ENCODE peak calls at places on chromosomes 13 and 19, in nine cellular contexts. G, M, E, C, K, J, U, F and T are unnamed samples.

GRCh38 chr13:19060311-19061002 is 121.2 kb downstream of the TUBA3C start:
- DNase-seq in C (no peak), M (no peak), F (no peak), G (no peak), U (no peak), K (no peak), E (no peak), J (no peak), T (no peak)

GRCh38 chr13:104614746-104615145 is 1548.5 kb upstream of the SLC10A2 start:
- DNase-seq in C (no peak), U (no peak), G (no peak), E (no peak), F (no peak), K (no peak), M (no peak), J (no peak), T (no peak)

GRCh38 chr19:48152552-48152951 is 17.6 kb downstream of the LIG1 start:
- DNase-seq in M (peak; percentile 84), E (peak; percentile 80), J (peak; percentile 67), C (peak; percentile 54), G (peak; percentile 33), K (peak; percentile 57), F (peak; percentile 70), U (peak; percentile 51), T (peak; percentile 81)

GRCh38 chr13:78604782-78605611 is 1.6 kb upstream of the POU4F1 start:
- DNase-seq in J (no peak), U (no peak), C (no peak), F (no peak), G (no peak), M (no peak), E (no peak), K (peak; percentile 83), T (no peak)

GRCh38 chr13:49904729-49905456 is 31.2 kb downstream of the SPRYD7 start:
- DNase-seq in G (no peak), U (no peak), J (no peak), M (no peak), E (no peak), F (no peak), C (no peak), K (no peak), T (no peak)

GRCh38 chr19:45323671-45324081 is 1.0 kb upstream of the CKM start:
- DNase-seq in J (no peak), K (peak; percentile 57), E (no peak), U (no peak), M (no peak), G (no peak), F (no peak), C (no peak), T (no peak)

GRCh38 chr13:88979465-88980180 is 1308.5 kb downstream of the SLITRK5 start:
- DNase-seq in G (no peak), C (no peak), E (no peak), K (peak; percentile 13), J (peak; percentile 27), U (no peak), F (no peak), M (no peak), T (no peak)

GRCh38 chr13:26074706-26075105 is 22.9 kb upstream of the SHISA2 start:
- DNase-seq in F (peak; percentile 74), J (no peak), E (peak; percentile 8), G (no peak), U (peak; percentile 13), K (peak; percentile 20), M (peak; percentile 51), C (no peak), T (peak; percentile 12)

DNA sequence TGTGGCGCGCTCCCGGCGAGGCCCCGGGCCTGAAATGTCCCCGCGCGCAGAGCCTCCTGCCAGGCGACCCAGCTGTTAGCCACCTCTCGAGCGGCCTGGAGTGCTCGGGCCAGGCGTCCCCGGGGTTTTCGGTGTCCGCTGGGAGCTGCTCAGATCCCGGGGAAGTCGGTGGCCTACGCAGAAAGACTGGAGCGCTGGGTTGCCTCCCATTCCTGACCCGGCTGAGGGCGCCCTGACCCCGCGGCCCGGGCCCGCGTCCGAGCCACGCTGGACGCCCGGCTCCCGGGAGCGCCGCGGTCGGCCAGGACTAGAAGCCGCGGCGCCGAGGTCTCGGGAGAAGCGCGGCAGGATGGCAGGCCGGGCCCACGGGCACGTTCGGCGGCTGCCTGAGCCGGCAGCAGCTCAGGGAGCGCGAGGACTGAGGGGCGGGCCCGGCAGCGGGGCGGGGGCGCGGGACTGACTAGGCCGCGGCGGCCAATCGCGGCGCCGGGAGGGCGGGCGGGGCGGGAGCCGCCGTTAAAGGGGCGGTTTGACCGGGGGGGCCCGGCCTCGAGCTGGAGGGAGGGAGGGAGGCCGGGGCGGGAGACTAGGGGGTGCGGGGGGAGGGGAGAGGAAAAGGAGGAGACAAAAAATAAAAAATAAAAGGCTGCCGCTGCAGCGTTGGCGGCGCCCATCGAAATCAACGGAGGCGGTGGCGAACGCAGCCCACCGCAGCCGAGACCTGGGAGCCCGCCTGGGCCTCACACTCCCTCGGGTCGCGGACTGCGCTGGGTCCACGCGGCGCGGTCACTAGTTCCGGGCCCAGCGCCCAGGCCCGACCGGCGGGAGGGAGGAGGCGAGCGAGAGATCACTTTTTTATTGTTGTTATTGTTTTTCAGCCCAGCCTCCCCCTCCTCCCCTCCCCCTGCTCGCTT is 1.1 kb upstream of the ZIC2 start:
- DNase-seq in K (peak; percentile 93), U (peak; percentile 60), C (peak; percentile 71), M (peak; percentile 70), J (peak; percentile 79), F (peak; percentile 54), G (no peak), E (peak; percentile 29), T (peak; percentile 88)
- H3K4me3 ChIP-seq in K (peak overlapping the region; percentile 86), U (peak overlapping the region; percentile 46), C (peak overlapping the region; percentile 98), M (peak overlapping the region; percentile 50), J (peak overlapping the region; percentile 54), F (no peak overlapping the region), G (peak overlapping the region; percentile 44), E (peak overlapping the region; percentile 53), T (peak overlapping the region; percentile 51)

GRCh38 chr19:719081-719512 is 10.4 kb downstream of the PALM start:
- DNase-seq in M (no peak), C (no peak), K (no peak), U (peak; percentile 33), E (peak; percentile 80), F (peak; percentile 21), G (no peak), J (no peak), T (no peak)

GRCh38 chr19:715347-715746 is 6.6 kb downstream of the PALM start:
- DNase-seq in J (no peak), G (no peak), K (no peak), E (no peak), F (no peak), C (no peak), M (no peak), U (no peak), T (no peak)

GRCh38 chr19:720691-721160 is 12.0 kb downstream of the PALM start:
- DNase-seq in K (no peak), U (no peak), G (no peak), E (no peak), M (no peak), C (no peak), J (no peak), F (no peak), T (no peak)

GRCh38 chr19:719636-720377 is 11.1 kb downstream of the PALM start:
- DNase-seq in C (no peak), E (no peak), M (no peak), J (no peak), K (no peak), G (no peak), F (no peak), U (no peak), T (no peak)

GRCh38 chr19:718251-719024 is 9.7 kb downstream of the PALM start:
- DNase-seq in F (no peak), J (no peak), U (no peak), E (no peak), K (no peak), C (no peak), M (no peak), G (no peak), T (no peak)
- H3K4me3 ChIP-seq in F (no peak overlapping the region), J (no peak overlapping the region), U (no peak overlapping the region), E (no peak overlapping the region), K (no peak overlapping the region), C (no peak overlapping the region), M (no peak overlapping the region), G (no peak overlapping the region), T (no peak overlapping the region)

GRCh38 chr13:40562975-40563349 is 103.5 kb downstream of the FOXO1 start:
- DNase-seq in U (no peak), E (no peak), M (no peak), K (no peak), C (no peak), F (no peak), G (no peak), J (peak; percentile 43), T (peak; percentile 34)

GRCh38 chr13:40565282-40566148 is 100.9 kb downstream of the FOXO1 start:
- DNase-seq in M (no peak), E (no peak), F (no peak), K (no peak), G (no peak), U (no peak), J (no peak), C (no peak), T (no peak)

GRCh38 chr13:40564342-40564997 is 102.0 kb downstream of the FOXO1 start:
- DNase-seq in E (no peak), F (peak; percentile 31), U (no peak), C (no peak), J (peak; percentile 42), M (no peak), K (no peak), G (no peak), T (no peak)

GRCh38 chr13:40566811-40567210 is 99.6 kb downstream of the FOXO1 start:
- DNase-seq in M (no peak), G (no peak), U (no peak), J (no peak), K (no peak), F (peak; percentile 55), C (no peak), E (no peak), T (no peak)

GRCh38 chr13:40563350-40564125 is 102.9 kb downstream of the FOXO1 start:
- DNase-seq in K (no peak), C (no peak), E (no peak), J (no peak), U (no peak), F (no peak), G (no peak), M (no peak), T (no peak)
- H3K4me3 ChIP-seq in K (no peak overlapping the region), C (no peak overlapping the region), E (no peak overlapping the region), J (no peak overlapping the region), U (no peak overlapping the region), F (no peak overlapping the region), G (no peak overlapping the region), M (no peak overlapping the region), T (no peak overlapping the region)

DNA sequence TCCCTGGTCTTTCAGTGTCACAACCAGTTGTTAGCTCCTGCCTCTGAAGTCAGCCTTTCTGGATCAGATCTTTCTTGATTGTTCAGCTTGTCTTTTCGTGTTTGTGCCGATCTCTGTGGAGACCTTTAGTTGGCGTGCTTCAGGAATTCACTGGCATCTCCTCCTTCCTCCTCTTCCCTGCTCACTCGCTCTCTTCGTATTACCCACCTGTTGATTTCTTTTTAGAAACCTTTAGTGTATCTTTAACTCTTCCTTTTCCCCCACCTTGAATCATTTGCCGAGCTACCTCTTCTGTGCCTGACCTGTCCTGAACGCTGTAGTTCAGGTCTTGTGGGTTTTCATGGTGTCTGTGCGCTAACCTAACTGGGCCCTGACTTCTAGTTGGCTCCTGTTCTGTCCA is 64.0 kb upstream of the TEX29 start:
- DNase-seq in J (no peak), M (no peak), C (no peak), G (no peak), F (no peak), U (no peak), K (no peak), E (no peak), T (no peak)
- H3K4me3 ChIP-seq in J (no peak overlapping the region), M (no peak overlapping the region), C (no peak overlapping the region), G (no peak overlapping the region), F (no peak overlapping the region), U (no peak overlapping the region), K (no peak overlapping the region), E (no peak overlapping the region), T (no peak overlapping the region)